ENCODE peak calls at places on chromosomes 13 and 19, in five cellular contexts. X is IMR-90, Z is body of pancreas, U is HCT116, T is transverse colon. N is an unnamed sample.

GRCh38 chr19:49409441-49410029 is 13.7 kb downstream of the PTH2 start:
- DNase-seq in X (no peak), Z (no peak), U (no peak), T (no peak), N (no peak)

GRCh38 chr19:54164369-54165068 is 5.0 kb upstream of the LENG1 start:
- DNase-seq in X (peak), Z (peak), U (peak), T (peak), N (no peak)

GRCh38 chr19:45499196-45500180 is 1.2 kb downstream of the PPM1N start:
- DNase-seq in X (no peak), Z (peak), U (no peak), T (peak), N (peak)

GRCh38 chr13:98233127-98233526 is 56.1 kb upstream of the RNF113B start:
- DNase-seq in X (no peak), Z (no peak), U (no peak), T (no peak), N (no peak)

GRCh38 chr19:3356805-3357204 is 9.6 kb upstream of the NFIC start:
- DNase-seq in X (no peak), Z (no peak), U (no peak), T (no peak), N (no peak)

GRCh38 chr19:17327654-17328516 is 6.8 kb downstream of the ANO8 start:
- DNase-seq in X (no peak), Z (peak), U (peak), T (peak), N (peak)

GRCh38 chr13:71695662-71696061 is 171.3 kb downstream of the DACH1 start:
- DNase-seq in X (no peak), Z (no peak), U (no peak), T (no peak), N (no peak)

GRCh38 chr13:82654851-82655517 is 1227.3 kb downstream of the SLITRK1 start:
- DNase-seq in X (peak), Z (peak), U (no peak), T (peak), N (no peak)

GRCh38 chr19:40614595-40615411 is 13.6 kb downstream of the LTBP4 start:
- DNase-seq in X (peak), Z (peak), U (peak), T (peak), N (peak)

GRCh38 chr13:30341815-30342570 is 34.6 kb upstream of the KATNAL1 start:
- DNase-seq in X (peak), Z (peak), U (peak), T (peak), N (no peak)

GRCh38 chr19:12801466-12802266 is at the start of the genes PRDX2 and THSD8:
- DNase-seq in X (peak), Z (peak), U (no peak), T (peak), N (peak)

GRCh38 chr13:108357228-108357627 is 87.7 kb downstream of the TNFSF13B start:
- DNase-seq in X (no peak), Z (no peak), U (no peak), T (no peak), N (no peak)

GRCh38 chr19:33186431-33186830 is 7.7 kb upstream of the LRP3 start:
- DNase-seq in X (no peak), Z (no peak), U (no peak), T (no peak), N (no peak)

GRCh38 chr13:46475586-46475991 is 77.4 kb upstream of the LRCH1 start:
- DNase-seq in X (no peak), Z (no peak), U (no peak), T (no peak), N (no peak)

GRCh38 chr13:97403893-97404683 is 29.9 kb upstream of the RAP2A start:
- DNase-seq in X (peak), Z (no peak), U (no peak), T (no peak), N (no peak)

GRCh38 chr19:46056536-46056935 is 15.7 kb upstream of the IGFL4 start:
- DNase-seq in X (no peak), Z (no peak), U (no peak), T (no peak), N (no peak)

GRCh38 chr13:112956516-112957294 is 12.3 kb upstream of the MCF2L start:
- DNase-seq in X (no peak), Z (no peak), U (no peak), T (peak), N (no peak)

GRCh38 chr13:92833071-92833470 is 393.5 kb upstream of the GPC6 start:
- DNase-seq in X (peak), Z (no peak), U (no peak), T (no peak), N (no peak)

GRCh38 chr19:18507021-18507726 is 14.7 kb downstream of the ELL start:
- DNase-seq in X (no peak), Z (peak), U (no peak), T (peak), N (peak)

GRCh38 chr13:95354156-95354555 is 52.9 kb upstream of the ABCC4 start:
- DNase-seq in X (no peak), Z (no peak), U (no peak), T (no peak), N (no peak)

GRCh38 chr13:112545866-112546265 is 42.1 kb downstream of the TUBGCP3 start:
- DNase-seq in X (peak), Z (no peak), U (no peak), T (no peak), N (no peak)

GRCh38 chr19:46488551-46488950 is 7.1 kb downstream of the PNMA8B start:
- DNase-seq in X (no peak), Z (no peak), U (no peak), T (no peak), N (no peak)

GRCh38 chr19:57282011-57282636 is 1.8 kb downstream of the ZNF460 start:
- DNase-seq in X (no peak), Z (no peak), U (no peak), T (no peak), N (no peak)

GRCh38 chr13:40194204-40194806 is 472.1 kb downstream of the FOXO1 start:
- DNase-seq in X (no peak), Z (no peak), U (no peak), T (no peak), N (no peak)

GRCh38 chr19:7507884-7508283 is 8.0 kb upstream of the ZNF358 start:
- DNase-seq in X (peak), Z (peak), U (peak), T (peak), N (peak)

GRCh38 chr19:4571305-4571917 is 11.9 kb upstream of the SEMA6B start:
- DNase-seq in X (no peak), Z (no peak), U (no peak), T (no peak), N (no peak)

GRCh38 chr13:103288114-103288513 is 221.9 kb upstream of the SLC10A2 start:
- DNase-seq in X (no peak), Z (no peak), U (no peak), T (no peak), N (no peak)

GRCh38 chr13:107743523-107743922 is 471.8 kb downstream of the LIG4 start:
- DNase-seq in X (peak), Z (no peak), U (no peak), T (no peak), N (no peak)

GRCh38 chr19:23523863-23524262 is 128.6 kb upstream of the ZNF91 start:
- DNase-seq in X (no peak), Z (no peak), U (no peak), T (no peak), N (no peak)

GRCh38 chr19:37855098-37855497 is 51.3 kb downstream of the WDR87 start:
- DNase-seq in X (peak), Z (peak), U (no peak), T (peak), N (peak)

GRCh38 chr13:30792257-30793000 is 57.1 kb downstream of the ALOX5AP start:
- DNase-seq in X (peak), Z (peak), U (peak), T (peak), N (no peak)

GRCh38 chr13:111387026-111387871 is 66.8 kb downstream of the TEX29 start:
- DNase-seq in X (no peak), Z (no peak), U (no peak), T (no peak), N (no peak)

GRCh38 chr13:50724438-50724837 is 119.1 kb downstream of the DLEU7 start:
- DNase-seq in X (no peak), Z (no peak), U (no peak), T (no peak), N (no peak)

GRCh38 chr19:13459351-13459750 is 46.9 kb downstream of the CACNA1A start:
- DNase-seq in X (no peak), Z (peak), U (no peak), T (no peak), N (no peak)

GRCh38 chr13:42484396-42484795 is 89.6 kb upstream of the TNFSF11 start:
- DNase-seq in X (no peak), Z (no peak), U (no peak), T (no peak), N (no peak)

GRCh38 chr13:28532226-28533048 is 37.5 kb upstream of the FLT1 start:
- DNase-seq in X (no peak), Z (peak), U (no peak), T (no peak), N (peak)

GRCh38 chr13:87208636-87209035 is 462.5 kb upstream of the SLITRK5 start:
- DNase-seq in X (no peak), Z (no peak), U (no peak), T (no peak), N (no peak)

GRCh38 chr19:33395561-33396550 is 22.3 kb downstream of the CEBPG start:
- DNase-seq in X (peak), Z (peak), U (no peak), T (no peak), N (no peak)

GRCh38 chr19:55670280-55671053 is 4.6 kb upstream of the EPN1 start:
- DNase-seq in X (peak), Z (no peak), U (no peak), T (no peak), N (peak)

GRCh38 chr19:30540671-30541210 is 168.6 kb downstream of the ZNF536 start:
- DNase-seq in X (no peak), Z (no peak), U (no peak), T (no peak), N (no peak)

GRCh38 chr19:30536975-30537374 is 164.8 kb downstream of the ZNF536 start:
- DNase-seq in X (no peak), Z (no peak), U (no peak), T (no peak), N (no peak)

GRCh38 chr19:30543243-30543945 is 171.2 kb downstream of the ZNF536 start:
- DNase-seq in X (no peak), Z (no peak), U (no peak), T (no peak), N (no peak)

GRCh38 chr19:30539315-30539714 is 167.1 kb downstream of the ZNF536 start:
- DNase-seq in X (no peak), Z (no peak), U (no peak), T (no peak), N (no peak)

GRCh38 chr19:30539981-30540380 is 167.8 kb downstream of the ZNF536 start:
- DNase-seq in X (no peak), Z (no peak), U (no peak), T (no peak), N (no peak)
- TF ChIP-seq POLR2A in X (no peak), Z (no peak), U (no peak), T (no peak), N (no peak)

DNA sequence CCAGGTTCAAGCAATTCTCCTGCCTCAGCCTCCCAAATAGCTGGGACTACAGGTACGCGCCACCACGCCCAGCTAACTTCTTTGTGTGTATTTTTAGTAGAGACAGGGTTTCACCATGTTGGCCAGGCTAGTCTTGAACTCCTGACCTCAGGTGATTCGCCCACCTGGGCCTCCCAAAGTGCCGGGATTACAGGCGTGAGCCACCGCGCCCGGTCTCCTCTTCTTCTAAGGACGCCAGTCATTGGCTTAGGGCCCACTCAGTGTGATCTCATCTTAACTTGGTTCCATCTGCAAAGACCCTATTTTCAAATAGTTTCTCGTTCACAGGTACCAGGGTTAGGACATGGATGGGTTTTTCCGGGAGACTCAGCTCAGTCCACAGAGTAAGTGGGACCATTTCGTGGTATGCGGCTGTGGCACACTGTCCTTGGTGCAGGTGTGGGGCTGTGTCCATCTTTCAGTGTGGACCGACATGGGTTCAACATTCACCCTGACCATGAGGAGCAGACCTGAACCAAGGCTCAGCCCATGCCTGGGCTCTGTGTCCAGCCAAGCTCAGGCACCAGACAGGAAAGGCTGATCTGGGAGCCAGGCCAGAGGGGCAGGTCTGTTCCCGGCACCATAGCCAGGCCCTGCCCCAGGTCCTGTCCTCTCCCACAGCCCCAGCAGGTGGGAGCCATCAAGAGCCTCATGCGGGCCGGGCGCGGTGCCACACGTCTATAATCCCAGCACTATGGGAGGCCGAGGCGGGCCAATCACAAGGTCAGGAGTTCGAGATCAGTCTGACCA is 2.8 kb upstream of the MKNK2 start:
- DNase-seq in X (peak), Z (peak), U (no peak), T (peak), N (no peak)
- TF ChIP-seq POLR2A in X (no peak), Z (no peak), U (no peak), T (no peak), N (no peak)

DNA sequence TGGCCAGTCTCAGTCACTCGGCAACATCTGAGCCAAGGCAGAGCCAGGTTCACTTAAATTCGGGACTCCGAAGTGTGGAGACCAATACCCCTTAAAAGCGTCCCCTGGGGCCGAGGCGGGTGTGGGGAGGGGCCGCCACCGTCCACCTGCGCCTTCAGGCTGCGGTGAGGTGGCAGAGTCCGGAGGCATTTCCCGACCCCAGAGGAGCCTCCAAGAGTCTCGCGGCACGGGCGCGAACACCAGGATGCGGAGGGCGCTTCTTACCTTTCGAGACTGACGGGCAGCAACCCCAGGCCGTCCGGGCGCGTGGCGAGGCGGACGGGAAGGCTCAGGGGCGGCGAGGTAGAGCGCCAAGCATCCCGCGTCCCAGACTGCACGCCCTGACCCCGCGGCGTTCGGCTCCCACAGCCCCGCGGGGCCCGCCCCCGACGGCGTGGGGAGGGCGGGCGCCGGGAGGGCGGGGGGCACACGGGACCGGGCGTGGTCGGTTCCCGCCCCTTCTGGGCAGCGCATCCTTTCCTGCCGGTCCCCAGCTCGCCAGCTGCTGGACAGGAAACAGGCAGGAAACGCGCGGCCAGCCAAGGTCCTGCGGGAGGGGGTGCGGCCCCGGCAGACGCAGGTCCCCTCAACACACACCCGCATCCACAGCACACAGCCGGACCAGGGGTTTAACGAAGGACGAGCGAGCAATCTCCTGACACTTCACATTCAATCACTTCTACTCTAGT is at the start of gene THSD1:
- DNase-seq in X (peak), Z (peak), U (no peak), T (peak), N (peak)
- TF ChIP-seq POLR2A in X (no peak), Z (no peak), U (no peak), T (no peak), N (no peak)

GRCh38 chr19:9727644-9728043 is 40.9 kb downstream of the ZNF846 start:
- DNase-seq in X (no peak), Z (no peak), U (no peak), T (no peak), N (no peak)

GRCh38 chr19:9724157-9724556 is 44.4 kb downstream of the ZNF846 start:
- DNase-seq in X (no peak), Z (no peak), U (no peak), T (no peak), N (no peak)

GRCh38 chr19:9720541-9720940 is 45.6 kb upstream of the ZNF562 start:
- DNase-seq in X (no peak), Z (no peak), U (no peak), T (no peak), N (no peak)

GRCh38 chr19:9721861-9722260 is 46.7 kb downstream of the ZNF846 start:
- DNase-seq in X (no peak), Z (no peak), U (no peak), T (no peak), N (no peak)
- TF ChIP-seq POLR2A in X (no peak), Z (no peak), U (no peak), T (no peak), N (no peak)

GRCh38 chr19:52274191-52274590 is 4.8 kb downstream of the ZNF766 start:
- DNase-seq in X (no peak), Z (no peak), U (no peak), T (no peak), N (no peak)

GRCh38 chr19:52270266-52270885 is 989 bp downstream of the ZNF766 start:
- DNase-seq in X (peak), Z (peak), U (no peak), T (peak), N (peak)

GRCh38 chr19:52273301-52273700 is 3.9 kb downstream of the ZNF766 start:
- DNase-seq in X (no peak), Z (no peak), U (no peak), T (no peak), N (no peak)

DNA sequence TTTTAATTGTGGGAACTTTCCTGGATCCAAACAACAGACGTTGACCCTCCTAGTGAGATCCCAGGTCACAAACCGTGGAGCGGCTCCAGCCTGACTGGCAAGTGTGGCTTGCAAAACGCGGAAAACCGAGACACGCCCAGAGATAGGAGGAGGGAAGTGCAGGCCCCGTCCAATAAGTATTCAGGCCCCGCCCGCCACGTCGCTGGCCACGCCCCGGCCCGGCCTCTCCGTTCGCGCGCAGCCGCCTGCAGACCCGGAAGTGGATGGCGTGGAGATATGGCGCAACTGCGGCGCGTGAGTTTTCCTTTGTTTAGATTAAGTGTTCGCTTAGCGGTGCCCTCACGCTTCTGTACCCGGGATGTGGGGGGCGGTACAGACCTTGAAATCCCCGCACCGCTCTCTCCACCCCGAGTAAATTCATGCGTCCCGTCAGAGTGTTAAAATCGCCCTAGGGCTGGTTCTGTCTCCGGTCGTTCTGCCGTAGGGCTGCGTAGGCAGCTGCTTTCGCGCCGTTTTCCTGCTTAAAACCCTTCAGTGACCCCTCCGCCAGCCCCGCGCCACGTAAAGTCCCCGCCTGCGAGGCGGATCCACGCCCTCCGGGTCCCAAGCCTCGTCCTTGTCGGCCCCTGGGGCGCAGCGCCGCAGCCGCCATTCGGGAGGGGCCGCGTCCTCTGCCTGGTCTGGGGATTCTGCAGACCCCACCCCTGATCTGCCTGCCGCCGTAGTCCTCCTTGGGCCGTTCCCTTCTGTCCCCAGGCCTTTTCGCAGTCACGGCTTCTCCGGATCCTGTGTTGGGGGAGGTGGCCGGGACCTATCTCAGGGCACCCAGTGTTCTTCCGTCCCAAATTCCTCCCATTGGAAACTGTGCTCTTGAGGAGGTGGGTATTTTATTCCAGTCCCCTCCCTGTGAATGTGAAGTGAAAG is at the start of gene ZNF766:
- DNase-seq in X (peak), Z (peak), U (peak), T (peak), N (peak)
- TF ChIP-seq POLR2A in X (peak), Z (peak), U (peak), T (peak), N (peak)